ENCODE peak calls at places on chromosomes 16 and 17, in six cellular contexts. O, V, P, J, B and U are unnamed samples. For H3K4me1, the result is how much of the 10 kb centered on the place peaks cover.

GRCh38 chr17:66135896-66136295 is 56.0 kb downstream of the CEP112 start:
- DNase-seq in O (no peak), V (no peak), P (no peak), J (no peak), B (no peak), U (no peak)

GRCh38 chr16:57810197-57811024 is 8.1 kb upstream of the KIFC3 start:
- DNase-seq in O (no peak), V (peak), P (peak), J (peak), B (peak), U (peak)

GRCh38 chr16:14600164-14600563 is 29.9 kb downstream of the PARN start:
- DNase-seq in O (peak), V (no peak), P (peak), J (no peak), B (no peak), U (peak)

GRCh38 chr17:7704601-7705268 is at the start of gene EFNB3:
- DNase-seq in O (peak), V (no peak), P (peak), J (peak), B (no peak), U (peak)

GRCh38 chr16:88013766-88014165 is 62.5 kb downstream of the BANP start:
- DNase-seq in O (no peak), V (peak), P (no peak), J (peak), B (no peak), U (no peak)

GRCh38 chr17:2814499-2815341 is 18.5 kb downstream of the RAP1GAP2 start:
- DNase-seq in O (no peak), V (no peak), P (no peak), J (peak), B (no peak), U (no peak)

GRCh38 chr17:74532115-74532514 is 840 bp upstream of the CD300LB start:
- DNase-seq in O (no peak), V (peak), P (peak), J (no peak), B (peak), U (no peak)

GRCh38 chr17:21284319-21285163 is at the start of gene MAP2K3:
- DNase-seq in O (peak), V (peak), P (peak), J (peak), B (peak), U (peak)

GRCh38 chr17:6574689-6575595 is 18.6 kb upstream of the PITPNM3 start:
- DNase-seq in O (peak), V (peak), P (no peak), J (peak), B (no peak), U (no peak)

GRCh38 chr17:40073454-40074174 is 10.8 kb downstream of the THRA start:
- DNase-seq in O (no peak), V (no peak), P (no peak), J (no peak), B (no peak), U (no peak)
- H3K4me1 ChIP-seq in O (half or more), V (half or more), P (under half), J (half or more), B (half or more), U (half or more)

GRCh38 chr16:54289242-54290051 is 2.9 kb upstream of the IRX3 start:
- DNase-seq in O (peak), V (no peak), P (no peak), J (peak), B (no peak), U (no peak)
- H3K4me3 ChIP-seq in O (peak), V (no peak), P (no peak), J (no peak), B (no peak), U (no peak)

GRCh38 chr17:17845046-17845775 is 8.4 kb upstream of the SREBF1 start:
- DNase-seq in O (no peak), V (no peak), P (no peak), J (no peak), B (no peak), U (no peak)
- H3K4me1 ChIP-seq in O (under half), V (half or more), P (under half), J (under half), B (under half), U (under half)

DNA sequence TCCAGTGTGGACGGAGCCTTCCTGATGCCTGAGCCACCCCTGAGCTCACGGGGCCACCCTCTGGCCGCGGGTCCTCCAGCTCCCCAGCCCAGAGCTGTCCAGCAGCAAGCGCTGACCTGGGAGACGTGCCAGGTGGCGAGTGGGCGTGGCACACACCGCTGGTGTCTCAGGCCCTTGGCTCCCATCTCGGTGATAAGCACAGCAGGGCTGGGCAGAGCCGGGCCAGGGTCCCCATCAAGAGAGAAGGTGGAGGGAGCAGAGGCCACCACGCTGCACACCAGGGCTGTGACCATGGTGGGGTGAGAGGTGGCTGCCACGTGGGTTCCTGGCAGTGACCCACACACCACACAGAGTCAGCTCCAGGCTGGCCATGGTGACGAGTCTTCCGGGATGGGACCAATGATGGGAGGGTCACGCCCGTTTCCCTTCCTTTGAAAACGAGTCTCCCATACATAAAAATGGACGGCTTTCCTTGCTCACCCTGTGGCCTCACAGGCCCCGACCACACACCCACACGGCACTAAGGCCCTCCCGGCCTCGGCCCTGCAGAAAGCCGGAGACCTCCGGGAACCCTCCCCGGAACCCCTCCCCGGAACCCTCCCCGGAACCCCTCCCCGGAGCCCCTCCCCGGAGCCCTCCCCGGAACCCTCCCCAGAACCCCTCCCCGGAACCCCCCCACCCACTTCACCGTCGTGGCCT is 16.8 kb downstream of the UTS2R start:
- DNase-seq in O (no peak), V (peak), P (no peak), J (peak), B (no peak), U (peak)
- H3K4me3 ChIP-seq in O (no peak), V (no peak), P (no peak), J (no peak), B (no peak), U (no peak)

GRCh38 chr16:53980675-53981074 is 276.7 kb downstream of the FTO start:
- DNase-seq in O (no peak), V (no peak), P (no peak), J (no peak), B (no peak), U (no peak)
- H3K4me1 ChIP-seq in O (under half), V (under half), P (under half), J (under half), B (under half), U (under half)

GRCh38 chr17:65039349-65039988 is 17.1 kb downstream of the GNA13 start:
- DNase-seq in O (no peak), V (no peak), P (no peak), J (no peak), B (no peak), U (no peak)
- H3K4me3 ChIP-seq in O (no peak), V (no peak), P (no peak), J (no peak), B (no peak), U (no peak)

GRCh38 chr16:51148674-51149228 is 2.3 kb downstream of the SALL1 start:
- DNase-seq in O (no peak), V (no peak), P (no peak), J (no peak), B (no peak), U (no peak)

GRCh38 chr16:51147776-51148673 is 3.0 kb downstream of the SALL1 start:
- DNase-seq in O (no peak), V (no peak), P (no peak), J (no peak), B (no peak), U (no peak)

GRCh38 chr16:51149251-51149661 is 1.8 kb downstream of the SALL1 start:
- DNase-seq in O (peak), V (no peak), P (no peak), J (no peak), B (no peak), U (no peak)

GRCh38 chr16:51144203-51144602 is 6.9 kb downstream of the SALL1 start:
- DNase-seq in O (no peak), V (no peak), P (no peak), J (no peak), B (no peak), U (no peak)

DNA sequence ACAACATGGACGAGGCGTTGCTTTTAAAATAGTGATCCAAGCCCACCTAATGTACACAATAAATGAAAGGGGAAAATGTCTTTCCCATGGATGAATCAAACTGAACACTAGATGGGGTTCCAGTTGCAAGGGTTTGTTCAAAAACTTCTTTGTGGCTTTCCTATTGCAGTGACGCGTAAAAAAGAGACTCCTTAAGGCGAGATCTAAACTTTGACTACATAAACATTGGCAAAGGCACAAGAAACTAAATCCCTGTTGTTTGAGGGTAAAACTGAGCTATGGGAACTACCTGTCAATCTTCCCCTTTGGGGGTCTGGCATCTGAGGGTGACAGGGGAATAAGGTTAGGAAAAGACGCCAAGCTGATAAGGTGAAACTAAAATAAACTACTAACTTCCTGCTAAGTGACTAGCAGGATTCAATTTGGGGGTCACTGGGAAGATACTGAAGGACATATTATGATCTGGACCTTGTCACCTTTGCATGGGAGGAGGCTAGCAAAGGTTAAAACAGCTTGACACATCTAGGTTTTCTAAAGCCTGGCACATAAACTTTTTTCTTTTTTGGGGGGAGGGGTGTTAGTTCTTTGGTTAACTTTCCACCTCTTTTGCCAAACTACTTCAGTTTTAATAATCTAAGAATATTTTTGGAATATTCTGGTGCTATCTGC is 4.7 kb downstream of the SALL1 start:
- DNase-seq in O (peak), V (no peak), P (peak), J (no peak), B (no peak), U (no peak)
- H3K4me1 ChIP-seq in O (half or more), V (under half), P (under half), J (under half), B (under half), U (under half)

GRCh38 chr16:69763557-69763942 is 1.4 kb downstream of the WWP2 start:
- DNase-seq in O (no peak), V (no peak), P (no peak), J (no peak), B (no peak), U (no peak)
- H3K4me3 ChIP-seq in O (no peak), V (no peak), P (peak), J (peak), B (peak), U (peak)